ENCODE peak calls at places on chromosomes 3 and 15, in five cellular contexts. D is smooth muscle cell of the brain vasculature; S is activated gamma-delta T cell treated with Interleukin-2 at 50 U/mL for 16 hours; Y is cardiac muscle cell; H is stimulated activated CD8-positive, alpha-beta memory T cell treated with anti-CD3 and anti-CD28 coated beads, Interleukin-7, amount 100 ng/mL, for 1 hour. X is an unnamed sample.
A peak's percentile ranks its signal among the peaks of the same experiment; 100 is the strongest.

GRCh38 chr3:120561251-120562045 is 34.7 kb upstream of the NDUFB4 start:
- DNase-seq in D (no peak), S (peak; percentile 67), Y (peak; percentile 79), H (peak; percentile 47), X (peak; percentile 58)

GRCh38 chr3:188320757-188321156 is 166.8 kb downstream of the LPP start:
- DNase-seq in D (no peak), S (no peak), Y (no peak), H (no peak), X (no peak)

GRCh38 chr3:46065294-46065705 is 38.0 kb upstream of the XCR1 start:
- DNase-seq in D (no peak), S (peak; percentile 82), Y (peak; percentile 47), H (peak; percentile 50), X (no peak)

GRCh38 chr15:79296583-79296982 is 14.1 kb downstream of the ANKRD34C start:
- DNase-seq in D (no peak), S (no peak), Y (no peak), H (no peak), X (no peak)

GRCh38 chr3:195918176-195918575 is 9.8 kb upstream of the TNK2 start:
- DNase-seq in D (no peak), S (no peak), Y (no peak), H (no peak), X (no peak)

GRCh38 chr3:16789344-16790100 is 95.2 kb upstream of the PLCL2 start:
- DNase-seq in D (no peak), S (peak; percentile 33), Y (no peak), H (no peak), X (no peak)

GRCh38 chr3:8712045-8712870 is 21.3 kb upstream of the CAV3 start:
- DNase-seq in D (peak; percentile 15), S (no peak), Y (no peak), H (no peak), X (no peak)

GRCh38 chr3:189324538-189325138 is 152.9 kb downstream of the TPRG1 start:
- DNase-seq in D (peak; percentile 29), S (peak; percentile 77), Y (no peak), H (peak; percentile 45), X (no peak)

GRCh38 chr15:50247819-50248650 is 17.5 kb downstream of the HDC start:
- DNase-seq in D (no peak), S (no peak), Y (no peak), H (no peak), X (no peak)

GRCh38 chr3:13130464-13131193 is 57.4 kb upstream of the IQSEC1 start:
- DNase-seq in D (no peak), S (no peak), Y (no peak), H (no peak), X (no peak)

GRCh38 chr3:124607163-124607562 is 123.1 kb upstream of the UMPS start:
- DNase-seq in D (peak; percentile 28), S (no peak), Y (no peak), H (no peak), X (no peak)

GRCh38 chr3:66442254-66443249 is 58.3 kb downstream of the LRIG1 start:
- DNase-seq in D (no peak), S (no peak), Y (peak; percentile 70), H (no peak), X (peak; percentile 37)

GRCh38 chr15:65414841-65415621 is 7.7 kb downstream of the IGDCC4 start:
- DNase-seq in D (peak; percentile 90), S (no peak), Y (peak; percentile 84), H (no peak), X (no peak)

GRCh38 chr3:81760215-81760614 is 1.2 kb downstream of the GBE1 start:
- DNase-seq in D (no peak), S (no peak), Y (no peak), H (no peak), X (no peak)

GRCh38 chr3:72655151-72655551 is 193.1 kb downstream of the SHQ1 start:
- DNase-seq in D (no peak), S (no peak), Y (no peak), H (no peak), X (no peak)